ENCODE peak calls at places on chromosomes 12 and 14, in eight cellular contexts. A, B, R, O, M, H, L and F are unnamed samples.

GRCh38 chr12:44750468-44750867 is 125.6 kb downstream of the NELL2 start:
- DNase-seq in A (no peak), B (no peak), R (no peak), O (no peak), M (no peak), H (no peak), L (no peak), F (no peak)

GRCh38 chr12:53804429-53804828 is 52.6 kb upstream of the CISTR start:
- DNase-seq in A (no peak), B (no peak), R (no peak), O (no peak), M (no peak), H (no peak), L (no peak), F (no peak)

GRCh38 chr14:85528080-85528881 is 1.7 kb upstream of the FLRT2 start:
- DNase-seq in A (peak), B (peak), R (no peak), O (peak), M (no peak), H (no peak), L (peak), F (peak)

GRCh38 chr12:6113691-6114475 is 10.6 kb downstream of the VWF start:
- DNase-seq in A (no peak), B (no peak), R (no peak), O (no peak), M (no peak), H (no peak), L (no peak), F (no peak)

GRCh38 chr14:101227611-101228594 is 324.4 kb upstream of the RTL1 start:
- DNase-seq in A (no peak), B (no peak), R (peak), O (no peak), M (no peak), H (no peak), L (no peak), F (no peak)

GRCh38 chr12:109827566-109828550 is 5.3 kb downstream of the TRPV4 start:
- DNase-seq in A (no peak), B (no peak), R (no peak), O (no peak), M (no peak), H (no peak), L (no peak), F (no peak)

GRCh38 chr12:94010307-94010706 is 138.1 kb upstream of the PLXNC1 start:
- DNase-seq in A (no peak), B (no peak), R (no peak), O (no peak), M (no peak), H (no peak), L (no peak), F (no peak)

GRCh38 chr14:75906680-75907280 is 75.0 kb downstream of the TGFB3 start:
- DNase-seq in A (peak), B (no peak), R (peak), O (peak), M (peak), H (no peak), L (peak), F (no peak)

GRCh38 chr14:32075636-32076277 is 1.3 kb upstream of the ARHGAP5 start:
- DNase-seq in A (peak), B (no peak), R (peak), O (peak), M (peak), H (no peak), L (peak), F (no peak)

GRCh38 chr12:75528692-75529091 is 17.3 kb upstream of the KRR1 start:
- DNase-seq in A (no peak), B (no peak), R (no peak), O (no peak), M (no peak), H (no peak), L (no peak), F (no peak)

GRCh38 chr12:100348657-100349454 is 8.0 kb upstream of the SLC17A8 start:
- DNase-seq in A (peak), B (no peak), R (no peak), O (peak), M (peak), H (no peak), L (no peak), F (no peak)

GRCh38 chr14:91573894-91574837 is 64.1 kb upstream of the PPP4R3A start:
- DNase-seq in A (peak), B (peak), R (peak), O (peak), M (peak), H (peak), L (peak), F (no peak)

GRCh38 chr12:47778842-47779241 is 5.8 kb downstream of the SLC48A1 start:
- DNase-seq in A (no peak), B (no peak), R (no peak), O (no peak), M (no peak), H (no peak), L (no peak), F (no peak)

GRCh38 chr12:15646586-15646985 is 142.6 kb downstream of the EPS8 start:
- DNase-seq in A (no peak), B (no peak), R (no peak), O (no peak), M (no peak), H (no peak), L (no peak), F (no peak)

GRCh38 chr12:7439579-7440505 is 4.1 kb downstream of the CD163L1 start:
- DNase-seq in A (peak), B (no peak), R (no peak), O (no peak), M (no peak), H (no peak), L (no peak), F (no peak)

GRCh38 chr12:120690978-120691377 is 4.0 kb downstream of the MLEC start:
- DNase-seq in A (no peak), B (no peak), R (no peak), O (no peak), M (no peak), H (no peak), L (no peak), F (no peak)

GRCh38 chr12:91189526-91189925 is 6.9 kb upstream of the DCN start:
- DNase-seq in A (peak), B (no peak), R (no peak), O (peak), M (no peak), H (no peak), L (no peak), F (peak)

GRCh38 chr12:52280319-52280795 is 5.9 kb downstream of the KRT86 start:
- DNase-seq in A (peak), B (peak), R (peak), O (peak), M (no peak), H (no peak), L (no peak), F (peak)

GRCh38 chr12:15714256-15714655 is 74.9 kb downstream of the EPS8 start:
- DNase-seq in A (no peak), B (no peak), R (no peak), O (no peak), M (no peak), H (no peak), L (no peak), F (no peak)

GRCh38 chr12:94263011-94263786 is 114.8 kb downstream of the PLXNC1 start:
- DNase-seq in A (no peak), B (no peak), R (no peak), O (no peak), M (peak), H (no peak), L (no peak), F (no peak)

GRCh38 chr12:32298917-32299316 is 100.4 kb upstream of the FGD4 start:
- DNase-seq in A (peak), B (peak), R (no peak), O (no peak), M (no peak), H (no peak), L (no peak), F (no peak)

GRCh38 chr12:127355061-127355820 is 911.7 kb upstream of the TMEM132C start:
- DNase-seq in A (peak), B (no peak), R (peak), O (peak), M (no peak), H (no peak), L (no peak), F (no peak)

GRCh38 chr12:26121841-26122680 is 2.8 kb downstream of the BHLHE41 start:
- DNase-seq in A (no peak), B (no peak), R (peak), O (peak), M (peak), H (no peak), L (no peak), F (no peak)

GRCh38 chr12:85468356-85469157 is 188.5 kb downstream of the ALX1 start:
- DNase-seq in A (peak), B (peak), R (no peak), O (peak), M (peak), H (no peak), L (no peak), F (peak)

GRCh38 chr12:107684990-107685359 is 624 bp upstream of the PWP1 start:
- DNase-seq in A (no peak), B (peak), R (no peak), O (peak), M (no peak), H (no peak), L (no peak), F (peak)

GRCh38 chr14:77543637-77544334 is 45.2 kb upstream of the ISM2 start:
- DNase-seq in A (no peak), B (no peak), R (no peak), O (no peak), M (no peak), H (no peak), L (no peak), F (no peak)

GRCh38 chr14:101083564-101084435 is 180.3 kb upstream of the RTL1 start:
- DNase-seq in A (peak), B (no peak), R (no peak), O (no peak), M (no peak), H (no peak), L (no peak), F (no peak)

GRCh38 chr14:32588448-32589320 is 259.6 kb downstream of the AKAP6 start:
- DNase-seq in A (peak), B (no peak), R (no peak), O (peak), M (peak), H (no peak), L (no peak), F (no peak)

GRCh38 chr14:20886091-20886490 is 5.1 kb upstream of the RNASE3 start:
- DNase-seq in A (no peak), B (no peak), R (no peak), O (no peak), M (no peak), H (no peak), L (no peak), F (no peak)